ENCODE peak calls at places on chromosome 17, in four cellular contexts. J is activated CD4-positive, alpha-beta T cell treated with anti-CD3 and anti-CD28 coated beads for 36 hours; W is NCI-H1105 treated with DMSO at 0.1 percent for 48 hours; C is NCI-H2029. X is an unnamed sample.

GRCh38 chr17:59641799-59642484 is 22.2 kb downstream of the CLTC start:
- DNase-seq in J (no peak), W (no peak), C (no peak), X (peak)

GRCh38 chr17:5099271-5099670 is 12.4 kb downstream of the ZNF232 start:
- DNase-seq in J (no peak), W (no peak), C (no peak), X (no peak)

GRCh38 chr17:47897561-47897960 is 1.5 kb downstream of the SP2 start:
- DNase-seq in J (no peak), W (no peak), C (no peak), X (no peak)

GRCh38 chr17:45247429-45248131 is 14.3 kb downstream of the SPATA32 start:
- DNase-seq in J (peak), W (peak), C (peak), X (peak)

GRCh38 chr17:17783121-17783824 is 53.5 kb downstream of the SREBF1 start:
- DNase-seq in J (peak), W (peak), C (peak), X (peak)

GRCh38 chr17:41695954-41696720 is 7.5 kb downstream of the EIF1 start:
- DNase-seq in J (peak), W (peak), C (peak), X (peak)

GRCh38 chr17:46827274-46827673 is 8.8 kb upstream of the WNT3 start:
- DNase-seq in J (no peak), W (no peak), C (no peak), X (no peak)

GRCh38 chr17:79057727-79058400 is 16.8 kb upstream of the ENGASE start:
- DNase-seq in J (no peak), W (no peak), C (no peak), X (no peak)

GRCh38 chr17:60386475-60387058 is 5.4 kb downstream of the USP32 start:
- DNase-seq in J (no peak), W (no peak), C (no peak), X (no peak)

GRCh38 chr17:1030684-1031557 is 34.0 kb downstream of the TIMM22 start:
- DNase-seq in J (no peak), W (no peak), C (no peak), X (no peak)

GRCh38 chr17:80850817-80851216 is 140.8 kb upstream of the CHMP6 start:
- DNase-seq in J (no peak), W (peak), C (peak), X (no peak)

GRCh38 chr17:27497696-27498095 is 41.4 kb downstream of the KSR1 start:
- DNase-seq in J (no peak), W (no peak), C (no peak), X (peak)

GRCh38 chr17:4949321-4950074 is 1.2 kb upstream of the PFN1 start:
- DNase-seq in J (peak), W (peak), C (no peak), X (peak)

GRCh38 chr17:73017653-73018052 is 74.8 kb downstream of the SLC39A11 start:
- DNase-seq in J (no peak), W (no peak), C (no peak), X (no peak)

GRCh38 chr17:76267051-76267576 is 2.0 kb downstream of the UBALD2 start:
- DNase-seq in J (peak), W (no peak), C (no peak), X (no peak)

GRCh38 chr17:68576137-68576536 is 25.0 kb downstream of the FAM20A start:
- DNase-seq in J (no peak), W (no peak), C (no peak), X (no peak)

GRCh38 chr17:79088266-79088996 is 13.8 kb downstream of the ENGASE start:
- DNase-seq in J (no peak), W (no peak), C (no peak), X (no peak)